ENCODE peak calls at places on chromosomes 2 and 18, in six cellular contexts. One of them, this sample, is unnamed.

GRCh38 chr2:222038086-222038802 is 260.6 kb downstream of the PAX3 start:
- DNase-seq in mammary epithelial cell: no peak
- DNase-seq in cardiac fibroblast: peak
- DNase-seq in psoas muscle: no peak
- DNase-seq in tibial nerve: no peak
- DNase-seq in tibial artery: no peak
- DNase-seq in this sample: no peak

GRCh38 chr2:206084468-206084869 is 1.5 kb downstream of the INO80D start:
- DNase-seq in mammary epithelial cell: peak
- DNase-seq in cardiac fibroblast: peak
- DNase-seq in psoas muscle: peak
- DNase-seq in tibial nerve: peak
- DNase-seq in tibial artery: peak
- DNase-seq in this sample: no peak

GRCh38 chr18:59123588-59124369 is 15.9 kb upstream of the SEC11C start:
- DNase-seq in mammary epithelial cell: peak
- DNase-seq in cardiac fibroblast: peak
- DNase-seq in psoas muscle: no peak
- DNase-seq in tibial nerve: no peak
- DNase-seq in tibial artery: no peak
- DNase-seq in this sample: no peak

GRCh38 chr2:188659656-188660406 is 314.3 kb upstream of the COL3A1 start:
- DNase-seq in mammary epithelial cell: peak
- DNase-seq in cardiac fibroblast: peak
- DNase-seq in psoas muscle: no peak
- DNase-seq in tibial nerve: no peak
- DNase-seq in tibial artery: no peak
- DNase-seq in this sample: no peak

GRCh38 chr2:46700435-46700834 is 215.2 kb downstream of the MCFD2 start:
- DNase-seq in mammary epithelial cell: no peak
- DNase-seq in cardiac fibroblast: no peak
- DNase-seq in psoas muscle: no peak
- DNase-seq in tibial nerve: no peak
- DNase-seq in tibial artery: no peak
- DNase-seq in this sample: no peak

GRCh38 chr2:184339966-184340365 is 258.4 kb upstream of the ZNF804A start:
- DNase-seq in mammary epithelial cell: peak
- DNase-seq in cardiac fibroblast: no peak
- DNase-seq in psoas muscle: no peak
- DNase-seq in tibial nerve: no peak
- DNase-seq in tibial artery: no peak
- DNase-seq in this sample: no peak

GRCh38 chr2:147076634-147077033 is 768.2 kb upstream of the ACVR2A start:
- DNase-seq in mammary epithelial cell: peak
- DNase-seq in cardiac fibroblast: peak
- DNase-seq in psoas muscle: no peak
- DNase-seq in tibial nerve: no peak
- DNase-seq in tibial artery: no peak
- DNase-seq in this sample: no peak

GRCh38 chr2:100767224-100767653 is 52.7 kb upstream of the NPAS2 start:
- DNase-seq in mammary epithelial cell: peak
- DNase-seq in cardiac fibroblast: peak
- DNase-seq in psoas muscle: no peak
- DNase-seq in tibial nerve: no peak
- DNase-seq in tibial artery: no peak
- DNase-seq in this sample: no peak

GRCh38 chr2:207796585-207797350 is 27.1 kb upstream of the FZD5 start:
- DNase-seq in mammary epithelial cell: no peak
- DNase-seq in cardiac fibroblast: no peak
- DNase-seq in psoas muscle: peak
- DNase-seq in tibial nerve: no peak
- DNase-seq in tibial artery: no peak
- DNase-seq in this sample: no peak

DNA sequence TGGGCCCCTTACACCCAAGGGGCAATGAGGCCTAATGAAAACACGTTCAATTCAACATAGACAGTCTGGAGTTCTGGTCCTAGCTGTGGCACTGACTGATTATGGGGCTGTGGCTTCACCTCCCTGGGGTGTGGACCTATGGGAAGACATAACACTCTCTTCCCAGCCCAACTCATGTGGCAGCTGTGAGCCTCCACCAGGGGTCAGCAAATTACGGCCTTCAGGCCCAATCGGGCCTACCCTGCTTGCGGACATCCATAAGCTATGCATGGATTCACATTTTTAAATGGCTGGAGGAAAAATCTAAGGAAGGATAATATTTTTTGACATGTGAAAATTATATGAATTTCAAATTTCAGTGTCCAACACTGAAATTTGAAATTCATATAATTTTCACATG is 101.3 kb downstream of the LOXHD1 start:
- DNase-seq in mammary epithelial cell: no peak
- DNase-seq in cardiac fibroblast: no peak
- DNase-seq in psoas muscle: peak
- DNase-seq in tibial nerve: no peak
- DNase-seq in tibial artery: no peak
- DNase-seq in this sample: no peak
- TF ChIP-seq CTCF in mammary epithelial cell: peak
- TF ChIP-seq CTCF in cardiac fibroblast: peak
- TF ChIP-seq CTCF in psoas muscle: peak
- TF ChIP-seq CTCF in tibial nerve: no peak
- TF ChIP-seq CTCF in tibial artery: no peak
- TF ChIP-seq CTCF in this sample: peak

GRCh38 chr2:162007447-162008040 is 66.5 kb downstream of the DPP4 start:
- DNase-seq in mammary epithelial cell: no peak
- DNase-seq in cardiac fibroblast: peak
- DNase-seq in psoas muscle: no peak
- DNase-seq in tibial nerve: no peak
- DNase-seq in tibial artery: no peak
- DNase-seq in this sample: no peak
- TF ChIP-seq CTCF in mammary epithelial cell: peak
- TF ChIP-seq CTCF in cardiac fibroblast: peak
- TF ChIP-seq CTCF in psoas muscle: peak
- TF ChIP-seq CTCF in tibial nerve: peak
- TF ChIP-seq CTCF in tibial artery: peak
- TF ChIP-seq CTCF in this sample: peak

GRCh38 chr2:197031805-197032204 is 105.3 kb upstream of the PGAP1 start:
- DNase-seq in mammary epithelial cell: no peak
- DNase-seq in cardiac fibroblast: no peak
- DNase-seq in psoas muscle: no peak
- DNase-seq in tibial nerve: no peak
- DNase-seq in tibial artery: no peak
- DNase-seq in this sample: no peak

GRCh38 chr2:197028633-197029032 is 102.1 kb upstream of the PGAP1 start:
- DNase-seq in mammary epithelial cell: no peak
- DNase-seq in cardiac fibroblast: no peak
- DNase-seq in psoas muscle: no peak
- DNase-seq in tibial nerve: no peak
- DNase-seq in tibial artery: no peak
- DNase-seq in this sample: no peak

GRCh38 chr2:197028230-197028629 is 101.7 kb upstream of the PGAP1 start:
- DNase-seq in mammary epithelial cell: peak
- DNase-seq in cardiac fibroblast: peak
- DNase-seq in psoas muscle: no peak
- DNase-seq in tibial nerve: no peak
- DNase-seq in tibial artery: no peak
- DNase-seq in this sample: no peak

GRCh38 chr2:197033222-197033621 is 106.7 kb upstream of the PGAP1 start:
- DNase-seq in mammary epithelial cell: no peak
- DNase-seq in cardiac fibroblast: no peak
- DNase-seq in psoas muscle: no peak
- DNase-seq in tibial nerve: no peak
- DNase-seq in tibial artery: no peak
- DNase-seq in this sample: no peak

GRCh38 chr2:197030090-197030489 is 103.6 kb upstream of the PGAP1 start:
- DNase-seq in mammary epithelial cell: no peak
- DNase-seq in cardiac fibroblast: no peak
- DNase-seq in psoas muscle: no peak
- DNase-seq in tibial nerve: no peak
- DNase-seq in tibial artery: no peak
- DNase-seq in this sample: no peak
- TF ChIP-seq CTCF in mammary epithelial cell: no peak
- TF ChIP-seq CTCF in cardiac fibroblast: no peak
- TF ChIP-seq CTCF in psoas muscle: no peak
- TF ChIP-seq CTCF in tibial nerve: no peak
- TF ChIP-seq CTCF in tibial artery: no peak
- TF ChIP-seq CTCF in this sample: no peak

GRCh38 chr18:26943906-26944305 is 78.4 kb upstream of the AQP4 start:
- DNase-seq in mammary epithelial cell: peak
- DNase-seq in cardiac fibroblast: no peak
- DNase-seq in psoas muscle: no peak
- DNase-seq in tibial nerve: no peak
- DNase-seq in tibial artery: no peak
- DNase-seq in this sample: no peak

GRCh38 chr18:26940744-26941398 is 75.4 kb upstream of the AQP4 start:
- DNase-seq in mammary epithelial cell: no peak
- DNase-seq in cardiac fibroblast: no peak
- DNase-seq in psoas muscle: no peak
- DNase-seq in tibial nerve: no peak
- DNase-seq in tibial artery: no peak
- DNase-seq in this sample: no peak

DNA sequence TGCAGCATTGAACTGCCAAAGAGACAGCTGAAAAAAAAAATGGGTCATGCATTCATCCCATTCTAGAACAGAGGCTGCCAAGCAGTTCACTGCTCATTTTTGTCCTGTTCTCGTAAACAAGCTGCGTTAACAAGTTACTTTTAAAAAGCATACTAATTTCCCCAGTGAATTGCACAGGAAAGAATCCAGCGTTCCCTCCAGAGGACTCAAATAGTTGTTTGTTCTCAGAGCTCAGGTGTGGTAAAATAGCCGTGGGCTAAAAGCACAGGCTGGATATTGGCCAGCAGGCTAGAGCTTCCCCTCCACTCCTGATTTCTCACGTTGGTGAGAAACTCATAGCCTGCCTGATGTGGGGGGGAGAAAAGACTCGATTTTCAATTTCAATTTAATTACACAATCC is 76.1 kb upstream of the AQP4 start:
- DNase-seq in mammary epithelial cell: peak
- DNase-seq in cardiac fibroblast: no peak
- DNase-seq in psoas muscle: no peak
- DNase-seq in tibial nerve: no peak
- DNase-seq in tibial artery: no peak
- DNase-seq in this sample: no peak
- TF ChIP-seq CTCF in mammary epithelial cell: no peak
- TF ChIP-seq CTCF in cardiac fibroblast: no peak
- TF ChIP-seq CTCF in psoas muscle: no peak
- TF ChIP-seq CTCF in tibial nerve: no peak
- TF ChIP-seq CTCF in tibial artery: no peak
- TF ChIP-seq CTCF in this sample: no peak

GRCh38 chr2:48423376-48423775 is 106.6 kb upstream of the STON1 start:
- DNase-seq in mammary epithelial cell: peak
- DNase-seq in cardiac fibroblast: peak
- DNase-seq in psoas muscle: no peak
- DNase-seq in tibial nerve: no peak
- DNase-seq in tibial artery: no peak
- DNase-seq in this sample: no peak
- TF ChIP-seq CTCF in mammary epithelial cell: no peak
- TF ChIP-seq CTCF in cardiac fibroblast: no peak
- TF ChIP-seq CTCF in psoas muscle: no peak
- TF ChIP-seq CTCF in tibial nerve: no peak
- TF ChIP-seq CTCF in tibial artery: no peak
- TF ChIP-seq CTCF in this sample: no peak

DNA sequence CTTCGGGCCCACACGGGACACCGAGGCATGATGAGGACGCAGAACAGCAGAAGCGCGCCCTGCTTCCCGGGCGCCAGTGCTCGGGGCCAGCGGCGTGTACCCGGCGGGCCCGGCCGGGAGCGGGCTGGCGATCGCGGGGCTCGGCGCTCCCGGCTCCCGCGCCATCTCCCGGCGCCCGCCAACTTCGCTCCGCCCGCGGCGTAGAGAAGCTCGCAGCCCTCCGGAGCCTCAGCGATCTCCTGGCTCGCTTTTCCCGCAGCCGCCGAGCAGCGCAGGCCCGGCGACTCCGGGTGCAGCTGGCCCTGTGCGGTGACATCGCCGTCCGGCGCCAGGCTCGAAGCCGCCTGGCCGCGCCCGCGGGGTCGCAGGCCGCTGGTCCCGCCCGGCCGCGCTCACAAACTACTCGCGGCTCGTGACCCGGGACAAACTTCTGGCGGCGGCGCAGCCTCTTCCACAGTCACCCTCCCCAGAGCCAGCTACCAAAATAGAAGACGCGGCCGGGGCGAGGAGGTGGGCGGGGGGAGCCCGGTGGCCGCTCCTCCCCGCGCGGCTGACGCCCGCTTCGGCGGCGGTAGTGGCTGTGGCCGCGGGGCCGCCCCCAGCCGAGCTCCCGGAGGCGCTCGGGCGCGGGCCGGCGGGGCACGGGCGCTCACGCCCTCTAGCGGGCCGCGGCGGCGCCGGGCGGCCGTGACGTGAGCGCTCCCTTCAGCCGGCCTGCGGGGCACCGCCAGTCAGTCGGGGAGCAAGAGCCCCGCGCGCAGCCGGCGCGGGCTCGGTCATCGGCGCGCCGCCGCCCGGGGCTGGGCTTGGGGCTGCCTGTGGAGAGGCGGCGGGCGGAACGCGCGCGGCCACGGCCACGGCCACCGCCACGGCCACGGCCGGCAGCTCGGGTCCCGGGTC is at the start of gene PTPRM:
- DNase-seq in mammary epithelial cell: peak
- DNase-seq in cardiac fibroblast: peak
- DNase-seq in psoas muscle: peak
- DNase-seq in tibial nerve: peak
- DNase-seq in tibial artery: peak
- DNase-seq in this sample: peak
- TF ChIP-seq CTCF in mammary epithelial cell: peak
- TF ChIP-seq CTCF in cardiac fibroblast: no peak
- TF ChIP-seq CTCF in psoas muscle: peak
- TF ChIP-seq CTCF in tibial nerve: peak
- TF ChIP-seq CTCF in tibial artery: peak
- TF ChIP-seq CTCF in this sample: peak

This sample was measured in mesothelial cell of epicardium.